ENCODE peak calls at places on chromosomes 2 and 18, in six cellular contexts. One of them, this sample, is unnamed.

GRCh38 chr2:47558116-47559078 is 155.4 kb downstream of the MSH2 start:
- DNase-seq in choroid plexus epithelial cell: no peak
- DNase-seq in endothelial cell of umbilical vein: no peak
- DNase-seq in fibroblast of pulmonary artery: no peak
- DNase-seq in uterus: no peak
- DNase-seq in GM23338: peak
- DNase-seq in this sample: no peak

GRCh38 chr18:58858591-58859468 is 5.8 kb upstream of the ZNF532 start:
- DNase-seq in choroid plexus epithelial cell: no peak
- DNase-seq in endothelial cell of umbilical vein: no peak
- DNase-seq in fibroblast of pulmonary artery: peak
- DNase-seq in uterus: peak
- DNase-seq in GM23338: no peak
- DNase-seq in this sample: no peak

GRCh38 chr2:209472386-209472832 is 48.6 kb downstream of the MAP2 start:
- DNase-seq in choroid plexus epithelial cell: peak
- DNase-seq in endothelial cell of umbilical vein: peak
- DNase-seq in fibroblast of pulmonary artery: peak
- DNase-seq in uterus: no peak
- DNase-seq in GM23338: peak
- DNase-seq in this sample: no peak

GRCh38 chr2:167192833-167193232 is 304.6 kb downstream of the XIRP2 start:
- DNase-seq in choroid plexus epithelial cell: peak
- DNase-seq in endothelial cell of umbilical vein: no peak
- DNase-seq in fibroblast of pulmonary artery: no peak
- DNase-seq in uterus: no peak
- DNase-seq in GM23338: no peak
- DNase-seq in this sample: no peak

GRCh38 chr2:210443527-210443926 is 33.0 kb downstream of the LANCL1 start:
- DNase-seq in choroid plexus epithelial cell: no peak
- DNase-seq in endothelial cell of umbilical vein: no peak
- DNase-seq in fibroblast of pulmonary artery: no peak
- DNase-seq in uterus: no peak
- DNase-seq in GM23338: peak
- DNase-seq in this sample: no peak

GRCh38 chr2:25378731-25379490 is 37.2 kb upstream of the DNMT3A start:
- DNase-seq in choroid plexus epithelial cell: no peak
- DNase-seq in endothelial cell of umbilical vein: no peak
- DNase-seq in fibroblast of pulmonary artery: peak
- DNase-seq in uterus: no peak
- DNase-seq in GM23338: no peak
- DNase-seq in this sample: no peak

GRCh38 chr2:216653931-216654365 is 20.7 kb downstream of the IGFBP2 start:
- DNase-seq in choroid plexus epithelial cell: peak
- DNase-seq in endothelial cell of umbilical vein: peak
- DNase-seq in fibroblast of pulmonary artery: peak
- DNase-seq in uterus: no peak
- DNase-seq in GM23338: no peak
- DNase-seq in this sample: no peak

GRCh38 chr18:76476665-76477561 is 18.1 kb downstream of the ZNF516 start:
- DNase-seq in choroid plexus epithelial cell: peak
- DNase-seq in endothelial cell of umbilical vein: peak
- DNase-seq in fibroblast of pulmonary artery: peak
- DNase-seq in uterus: no peak
- DNase-seq in GM23338: no peak
- DNase-seq in this sample: no peak

GRCh38 chr2:46909153-46909552 is 6.5 kb downstream of the MCFD2 start:
- DNase-seq in choroid plexus epithelial cell: no peak
- DNase-seq in endothelial cell of umbilical vein: no peak
- DNase-seq in fibroblast of pulmonary artery: no peak
- DNase-seq in uterus: no peak
- DNase-seq in GM23338: no peak
- DNase-seq in this sample: no peak

GRCh38 chr2:127103243-127104165 is 3.5 kb downstream of the BIN1 start:
- DNase-seq in choroid plexus epithelial cell: no peak
- DNase-seq in endothelial cell of umbilical vein: no peak
- DNase-seq in fibroblast of pulmonary artery: no peak
- DNase-seq in uterus: no peak
- DNase-seq in GM23338: no peak
- DNase-seq in this sample: no peak

GRCh38 chr18:12973562-12974213 is 17.5 kb upstream of the CEP192 start:
- DNase-seq in choroid plexus epithelial cell: peak
- DNase-seq in endothelial cell of umbilical vein: no peak
- DNase-seq in fibroblast of pulmonary artery: no peak
- DNase-seq in uterus: no peak
- DNase-seq in GM23338: no peak
- DNase-seq in this sample: no peak

GRCh38 chr2:190469770-190470169 is 61.6 kb downstream of the MFSD6 start:
- DNase-seq in choroid plexus epithelial cell: peak
- DNase-seq in endothelial cell of umbilical vein: peak
- DNase-seq in fibroblast of pulmonary artery: peak
- DNase-seq in uterus: peak
- DNase-seq in GM23338: no peak
- DNase-seq in this sample: no peak

GRCh38 chr2:129248183-129248582 is 731.3 kb upstream of the RAB6C start:
- DNase-seq in choroid plexus epithelial cell: no peak
- DNase-seq in endothelial cell of umbilical vein: no peak
- DNase-seq in fibroblast of pulmonary artery: peak
- DNase-seq in uterus: no peak
- DNase-seq in GM23338: no peak
- DNase-seq in this sample: no peak

GRCh38 chr2:174965992-174966789 is 39.0 kb downstream of the CHN1 start:
- DNase-seq in choroid plexus epithelial cell: peak
- DNase-seq in endothelial cell of umbilical vein: peak
- DNase-seq in fibroblast of pulmonary artery: peak
- DNase-seq in uterus: no peak
- DNase-seq in GM23338: no peak
- DNase-seq in this sample: no peak

GRCh38 chr2:145484443-145485086 is 964.6 kb upstream of the ZEB2 start:
- DNase-seq in choroid plexus epithelial cell: peak
- DNase-seq in endothelial cell of umbilical vein: peak
- DNase-seq in fibroblast of pulmonary artery: peak
- DNase-seq in uterus: no peak
- DNase-seq in GM23338: peak
- DNase-seq in this sample: no peak
- TF ChIP-seq CTCF in choroid plexus epithelial cell: peak
- TF ChIP-seq CTCF in endothelial cell of umbilical vein: no peak
- TF ChIP-seq CTCF in fibroblast of pulmonary artery: peak
- TF ChIP-seq CTCF in uterus: no peak
- TF ChIP-seq CTCF in GM23338: peak
- TF ChIP-seq CTCF in this sample: peak

DNA sequence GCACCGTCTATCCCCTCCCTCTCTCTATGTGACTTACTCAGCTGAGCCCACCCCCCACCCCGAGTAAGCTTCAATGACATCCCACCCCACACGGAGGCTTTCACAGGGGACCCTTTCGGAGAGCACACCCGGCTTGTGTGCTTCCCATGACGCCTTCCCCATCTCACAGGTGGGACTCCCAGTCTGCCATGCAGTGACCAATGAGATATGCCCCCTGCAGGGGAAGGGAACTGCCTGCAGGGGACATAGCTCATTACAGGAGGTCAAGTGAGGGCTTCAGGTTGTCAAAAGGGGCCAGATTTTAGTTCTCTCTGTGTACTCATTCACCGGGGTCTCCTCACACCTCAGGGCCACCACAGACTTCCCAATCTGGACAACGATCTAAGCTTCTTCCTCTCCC is 112.6 kb downstream of the GAREM1 start:
- DNase-seq in choroid plexus epithelial cell: no peak
- DNase-seq in endothelial cell of umbilical vein: no peak
- DNase-seq in fibroblast of pulmonary artery: no peak
- DNase-seq in uterus: no peak
- DNase-seq in GM23338: peak
- DNase-seq in this sample: no peak
- TF ChIP-seq CTCF in choroid plexus epithelial cell: peak
- TF ChIP-seq CTCF in endothelial cell of umbilical vein: no peak
- TF ChIP-seq CTCF in fibroblast of pulmonary artery: no peak
- TF ChIP-seq CTCF in uterus: no peak
- TF ChIP-seq CTCF in GM23338: peak
- TF ChIP-seq CTCF in this sample: no peak

DNA sequence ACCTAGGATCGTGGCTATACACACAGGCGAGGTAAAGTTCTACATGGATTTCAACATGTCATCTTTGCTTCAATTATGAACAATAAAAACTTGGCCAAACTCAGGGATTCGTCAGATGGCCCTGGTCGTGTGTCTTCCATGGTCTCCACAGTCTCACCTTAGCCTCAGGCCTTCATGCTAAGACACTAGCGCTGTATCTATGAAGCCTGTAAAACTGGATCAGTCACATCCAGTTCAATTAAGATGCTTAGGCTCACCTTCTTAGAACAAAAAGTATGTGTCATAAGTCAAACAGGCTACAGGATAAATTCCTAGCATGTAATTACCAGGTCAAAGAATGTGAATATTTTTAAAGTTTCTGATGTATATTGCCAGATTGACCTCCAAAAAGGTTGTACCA is 113.7 kb upstream of the NRP2 start:
- DNase-seq in choroid plexus epithelial cell: no peak
- DNase-seq in endothelial cell of umbilical vein: no peak
- DNase-seq in fibroblast of pulmonary artery: no peak
- DNase-seq in uterus: no peak
- DNase-seq in GM23338: no peak
- DNase-seq in this sample: no peak
- TF ChIP-seq CTCF in choroid plexus epithelial cell: no peak
- TF ChIP-seq CTCF in endothelial cell of umbilical vein: no peak
- TF ChIP-seq CTCF in fibroblast of pulmonary artery: no peak
- TF ChIP-seq CTCF in uterus: no peak
- TF ChIP-seq CTCF in GM23338: no peak
- TF ChIP-seq CTCF in this sample: no peak

GRCh38 chr2:156435725-156436476 is at the start of gene GPD2:
- DNase-seq in choroid plexus epithelial cell: peak
- DNase-seq in endothelial cell of umbilical vein: peak
- DNase-seq in fibroblast of pulmonary artery: peak
- DNase-seq in uterus: peak
- DNase-seq in GM23338: peak
- DNase-seq in this sample: peak
- TF ChIP-seq CTCF in choroid plexus epithelial cell: no peak
- TF ChIP-seq CTCF in endothelial cell of umbilical vein: no peak
- TF ChIP-seq CTCF in fibroblast of pulmonary artery: no peak
- TF ChIP-seq CTCF in uterus: peak
- TF ChIP-seq CTCF in GM23338: no peak
- TF ChIP-seq CTCF in this sample: no peak

DNA sequence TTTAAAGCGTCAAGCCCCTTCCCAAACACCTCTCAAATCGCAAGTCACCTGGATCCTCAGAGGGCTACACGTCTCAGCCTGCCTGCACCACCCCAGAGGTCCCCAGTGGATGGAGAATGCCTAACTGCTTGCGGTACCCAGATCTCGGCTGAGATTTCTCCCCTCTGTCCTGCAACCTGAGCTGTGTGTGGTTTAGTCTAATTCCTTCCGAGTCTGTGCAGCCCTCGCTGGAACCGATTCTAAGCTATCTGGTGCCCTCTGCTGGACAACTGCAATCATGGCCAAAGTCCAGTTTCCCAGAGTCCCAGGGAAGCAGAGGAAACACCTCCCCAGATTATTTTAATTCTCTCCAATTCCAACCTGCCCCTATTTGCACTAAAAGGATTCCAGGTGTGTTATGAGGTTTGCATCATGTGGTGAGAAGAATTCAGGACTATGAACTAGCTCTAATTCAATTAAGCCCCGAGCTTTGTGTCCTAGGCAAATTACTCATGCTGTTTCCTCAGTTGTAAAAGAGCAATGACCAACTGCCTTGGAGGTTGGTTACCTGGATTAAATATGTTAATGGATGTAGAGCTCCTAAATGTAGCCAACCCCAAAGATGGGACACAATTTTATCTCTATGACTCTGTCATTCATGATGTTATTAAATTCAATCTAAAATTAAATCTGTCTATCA is 276.1 kb upstream of the NCKAP5 start:
- DNase-seq in choroid plexus epithelial cell: peak
- DNase-seq in endothelial cell of umbilical vein: peak
- DNase-seq in fibroblast of pulmonary artery: peak
- DNase-seq in uterus: peak
- DNase-seq in GM23338: peak
- DNase-seq in this sample: peak
- TF ChIP-seq CTCF in choroid plexus epithelial cell: peak
- TF ChIP-seq CTCF in endothelial cell of umbilical vein: peak
- TF ChIP-seq CTCF in fibroblast of pulmonary artery: peak
- TF ChIP-seq CTCF in uterus: peak
- TF ChIP-seq CTCF in GM23338: peak
- TF ChIP-seq CTCF in this sample: peak

DNA sequence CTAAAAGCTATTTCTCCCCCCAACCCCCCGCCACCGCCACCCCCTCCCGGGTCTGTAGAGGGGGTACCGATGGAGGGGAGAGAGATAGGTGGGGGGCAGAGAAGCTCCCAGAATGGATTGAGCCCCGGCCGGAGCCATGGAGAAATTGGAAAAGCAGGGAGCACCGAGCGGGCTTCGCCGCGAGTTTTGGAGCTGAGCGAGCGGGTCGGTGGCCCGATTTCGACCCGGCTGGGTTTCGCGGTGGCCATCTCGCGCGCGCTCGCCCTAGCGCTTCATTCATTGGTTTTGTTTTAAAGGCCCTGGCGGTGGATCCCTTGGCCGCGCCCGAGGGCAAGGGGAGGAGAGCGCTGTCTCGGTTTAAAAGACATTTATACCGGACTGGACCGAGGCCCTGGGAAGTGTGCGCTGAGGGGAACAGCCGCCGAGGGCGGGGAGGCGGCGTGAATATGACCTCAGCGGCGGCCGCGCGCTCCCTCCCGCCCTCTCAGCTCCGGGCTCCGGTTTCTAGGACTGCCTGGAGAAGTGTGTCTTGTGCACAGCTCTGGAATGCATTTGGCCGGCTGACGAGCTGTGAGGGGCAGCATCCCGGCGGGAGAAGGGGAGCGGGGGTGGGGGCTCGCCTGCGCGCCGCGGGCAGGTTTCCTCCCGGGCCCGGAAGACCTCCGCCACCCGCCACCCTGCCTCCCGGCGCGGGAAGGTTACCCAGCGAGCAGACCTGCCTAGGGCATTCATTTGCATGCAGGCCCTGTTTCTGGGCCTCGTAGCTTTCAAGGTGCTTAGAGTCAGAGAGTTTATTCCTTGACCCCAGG is 1.7 kb upstream of the SMAD7 start:
- DNase-seq in choroid plexus epithelial cell: peak
- DNase-seq in endothelial cell of umbilical vein: peak
- DNase-seq in fibroblast of pulmonary artery: peak
- DNase-seq in uterus: peak
- DNase-seq in GM23338: peak
- DNase-seq in this sample: peak
- TF ChIP-seq CTCF in choroid plexus epithelial cell: no peak
- TF ChIP-seq CTCF in endothelial cell of umbilical vein: no peak
- TF ChIP-seq CTCF in fibroblast of pulmonary artery: no peak
- TF ChIP-seq CTCF in uterus: peak
- TF ChIP-seq CTCF in GM23338: no peak
- TF ChIP-seq CTCF in this sample: no peak